ENCODE peak calls at places on chromosomes 12 and 14, in seven cellular contexts. One of them, this sample, is unnamed.

GRCh38 chr12:32139064-32139421 is 32.4 kb downstream of the BICD1 start:
- DNase-seq in fibroblast of lung: peak; percentile 66
- DNase-seq in progenitor cell of endocrine pancreas: no peak
- DNase-seq in DND-41: no peak
- DNase-seq in fibroblast of pulmonary artery: peak; percentile 63
- DNase-seq in osteocyte: no peak
- DNase-seq in MCF 10A: no peak
- DNase-seq in this sample: peak; percentile 61

GRCh38 chr14:104086661-104087461 is 1.4 kb downstream of the ASPG start:
- DNase-seq in osteocyte: no peak
- DNase-seq in fibroblast of lung: no peak
- DNase-seq in progenitor cell of endocrine pancreas: no peak
- DNase-seq in MCF 10A: no peak
- DNase-seq in fibroblast of pulmonary artery: no peak
- DNase-seq in DND-41: no peak
- DNase-seq in this sample: no peak

GRCh38 chr14:59768855-59769254 is 101.7 kb downstream of the RTN1 start:
- DNase-seq in MCF 10A: no peak
- DNase-seq in progenitor cell of endocrine pancreas: no peak
- DNase-seq in fibroblast of lung: peak; percentile 67
- DNase-seq in fibroblast of pulmonary artery: peak; percentile 42
- DNase-seq in DND-41: no peak
- DNase-seq in osteocyte: no peak
- DNase-seq in this sample: peak; percentile 27

GRCh38 chr12:24200013-24200412 is 250.5 kb upstream of the SOX5 start:
- DNase-seq in fibroblast of pulmonary artery: no peak
- DNase-seq in fibroblast of lung: peak; percentile 15
- DNase-seq in DND-41: no peak
- DNase-seq in osteocyte: no peak
- DNase-seq in MCF 10A: no peak
- DNase-seq in progenitor cell of endocrine pancreas: no peak
- DNase-seq in this sample: no peak

GRCh38 chr14:92362781-92363235 is 39.8 kb downstream of the SLC24A4 start:
- DNase-seq in MCF 10A: peak; percentile 34
- DNase-seq in DND-41: no peak
- DNase-seq in fibroblast of pulmonary artery: peak; percentile 4
- DNase-seq in osteocyte: no peak
- DNase-seq in fibroblast of lung: peak; percentile 39
- DNase-seq in progenitor cell of endocrine pancreas: no peak
- DNase-seq in this sample: no peak

GRCh38 chr14:49931523-49931922 is 38.6 kb downstream of the ARF6 start:
- DNase-seq in DND-41: no peak
- DNase-seq in MCF 10A: no peak
- DNase-seq in fibroblast of pulmonary artery: no peak
- DNase-seq in progenitor cell of endocrine pancreas: no peak
- DNase-seq in osteocyte: peak; percentile 17
- DNase-seq in fibroblast of lung: no peak
- DNase-seq in this sample: no peak

GRCh38 chr14:74945852-74946658 is 9.3 kb downstream of the PGF start:
- DNase-seq in fibroblast of pulmonary artery: peak; percentile 74
- DNase-seq in DND-41: peak; percentile 74
- DNase-seq in osteocyte: no peak
- DNase-seq in fibroblast of lung: peak; percentile 39
- DNase-seq in MCF 10A: peak; percentile 78
- DNase-seq in progenitor cell of endocrine pancreas: peak; percentile 80
- DNase-seq in this sample: peak; percentile 62

GRCh38 chr12:45415393-45415817 is 199.5 kb downstream of the ANO6 start:
- DNase-seq in osteocyte: no peak
- DNase-seq in DND-41: no peak
- DNase-seq in fibroblast of lung: peak; percentile 100
- DNase-seq in progenitor cell of endocrine pancreas: no peak
- DNase-seq in fibroblast of pulmonary artery: peak; percentile 94
- DNase-seq in MCF 10A: peak; percentile 98
- DNase-seq in this sample: peak; percentile 98

GRCh38 chr14:39025810-39026627 is 77.0 kb downstream of the SEC23A start:
- DNase-seq in DND-41: no peak
- DNase-seq in progenitor cell of endocrine pancreas: no peak
- DNase-seq in fibroblast of lung: no peak
- DNase-seq in osteocyte: no peak
- DNase-seq in fibroblast of pulmonary artery: peak; percentile 44
- DNase-seq in MCF 10A: no peak
- DNase-seq in this sample: peak; percentile 75

GRCh38 chr14:42424501-42424900 is 817.8 kb downstream of the LRFN5 start:
- DNase-seq in fibroblast of pulmonary artery: peak; percentile 46
- DNase-seq in MCF 10A: no peak
- DNase-seq in DND-41: no peak
- DNase-seq in progenitor cell of endocrine pancreas: no peak
- DNase-seq in fibroblast of lung: peak; percentile 6
- DNase-seq in osteocyte: no peak
- DNase-seq in this sample: peak; percentile 30

GRCh38 chr12:100553851-100554404 is 19.6 kb upstream of the GAS2L3 start:
- DNase-seq in fibroblast of lung: peak; percentile 14
- DNase-seq in progenitor cell of endocrine pancreas: no peak
- DNase-seq in MCF 10A: no peak
- DNase-seq in osteocyte: no peak
- DNase-seq in fibroblast of pulmonary artery: no peak
- DNase-seq in DND-41: no peak
- DNase-seq in this sample: peak; percentile 13

GRCh38 chr12:39236994-39237393 is 205.9 kb downstream of the KIF21A start:
- DNase-seq in progenitor cell of endocrine pancreas: no peak
- DNase-seq in MCF 10A: peak; percentile 62
- DNase-seq in fibroblast of lung: peak; percentile 88
- DNase-seq in fibroblast of pulmonary artery: peak; percentile 86
- DNase-seq in osteocyte: no peak
- DNase-seq in DND-41: no peak
- DNase-seq in this sample: peak; percentile 75

GRCh38 chr12:2959508-2960431 is 573 bp downstream of the TEAD4 start:
- DNase-seq in progenitor cell of endocrine pancreas: peak; percentile 47
- DNase-seq in fibroblast of pulmonary artery: peak; percentile 63
- DNase-seq in fibroblast of lung: peak; percentile 73
- DNase-seq in osteocyte: peak; percentile 88
- DNase-seq in DND-41: no peak
- DNase-seq in MCF 10A: peak; percentile 75
- DNase-seq in this sample: peak; percentile 62

GRCh38 chr12:154058-154457 is 59.9 kb downstream of the SLC6A12 start:
- DNase-seq in osteocyte: no peak
- DNase-seq in progenitor cell of endocrine pancreas: no peak
- DNase-seq in DND-41: no peak
- DNase-seq in MCF 10A: no peak
- DNase-seq in fibroblast of lung: no peak
- DNase-seq in fibroblast of pulmonary artery: no peak
- DNase-seq in this sample: no peak

GRCh38 chr12:152440-152839 is 61.5 kb downstream of the SLC6A12 start:
- DNase-seq in fibroblast of pulmonary artery: peak; percentile 66
- DNase-seq in fibroblast of lung: no peak
- DNase-seq in osteocyte: no peak
- DNase-seq in MCF 10A: peak; percentile 27
- DNase-seq in progenitor cell of endocrine pancreas: no peak
- DNase-seq in DND-41: no peak
- DNase-seq in this sample: no peak

GRCh38 chr12:151579-151978 is 62.4 kb downstream of the SLC6A12 start:
- DNase-seq in progenitor cell of endocrine pancreas: no peak
- DNase-seq in osteocyte: no peak
- DNase-seq in fibroblast of lung: no peak
- DNase-seq in fibroblast of pulmonary artery: no peak
- DNase-seq in DND-41: no peak
- DNase-seq in MCF 10A: no peak
- DNase-seq in this sample: no peak

GRCh38 chr12:155006-155405 is 59.0 kb downstream of the SLC6A12 start:
- DNase-seq in progenitor cell of endocrine pancreas: no peak
- DNase-seq in MCF 10A: no peak
- DNase-seq in fibroblast of pulmonary artery: no peak
- DNase-seq in fibroblast of lung: no peak
- DNase-seq in DND-41: no peak
- DNase-seq in osteocyte: no peak
- DNase-seq in this sample: no peak

DNA sequence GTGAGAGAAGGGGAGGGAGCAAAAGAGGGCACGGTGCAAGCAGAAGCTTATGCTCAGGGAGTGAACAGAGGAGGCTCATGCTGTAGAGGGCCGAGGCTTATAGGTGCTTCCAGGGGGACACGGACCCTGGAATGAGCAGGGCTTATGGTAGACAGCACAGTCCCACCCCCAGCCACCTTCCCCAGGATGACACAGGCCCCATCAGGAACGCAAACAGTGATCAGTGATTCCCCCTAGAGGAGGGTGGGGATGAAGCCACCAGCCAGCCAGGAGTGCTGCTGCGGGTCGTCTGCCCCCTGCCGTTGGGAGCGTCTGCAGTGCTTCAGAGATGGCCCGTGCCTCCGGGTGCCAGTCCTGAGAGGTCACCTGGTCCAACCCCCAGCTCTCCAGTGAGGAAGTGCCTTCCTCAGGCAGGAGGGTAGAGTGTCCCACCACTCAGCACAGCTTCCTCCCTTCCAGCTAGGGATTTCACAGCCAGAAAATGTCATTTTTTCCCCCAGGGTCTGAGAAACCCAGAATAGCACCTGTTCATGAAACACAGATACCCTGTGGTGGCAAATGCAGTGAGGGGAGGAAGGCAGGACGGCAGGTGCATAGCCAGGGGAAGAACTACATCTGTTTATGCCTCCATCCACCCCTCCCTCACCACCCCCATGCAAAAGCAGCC is 60.7 kb downstream of the SLC6A12 start:
- DNase-seq in DND-41: peak; percentile 57
- DNase-seq in fibroblast of lung: peak; percentile 38
- DNase-seq in osteocyte: no peak
- DNase-seq in fibroblast of pulmonary artery: peak; percentile 47
- DNase-seq in progenitor cell of endocrine pancreas: peak; percentile 78
- DNase-seq in MCF 10A: peak; percentile 68
- DNase-seq in this sample: peak; percentile 23
- TF ChIP-seq CTCF in DND-41: peak; percentile 64
- TF ChIP-seq CTCF in fibroblast of lung: peak; percentile 69
- TF ChIP-seq CTCF in osteocyte: peak; percentile 59
- TF ChIP-seq CTCF in fibroblast of pulmonary artery: peak; percentile 75
- TF ChIP-seq CTCF in progenitor cell of endocrine pancreas: peak; percentile 97
- TF ChIP-seq CTCF in MCF 10A: peak; percentile 71
- TF ChIP-seq CTCF in this sample: peak; percentile 78

GRCh38 chr14:64756712-64757111 is 52.5 kb downstream of the PLEKHG3 start:
- DNase-seq in MCF 10A: no peak
- DNase-seq in DND-41: no peak
- DNase-seq in progenitor cell of endocrine pancreas: no peak
- DNase-seq in fibroblast of lung: no peak
- DNase-seq in fibroblast of pulmonary artery: no peak
- DNase-seq in osteocyte: no peak
- DNase-seq in this sample: no peak
- TF ChIP-seq CTCF in MCF 10A: no peak
- TF ChIP-seq CTCF in DND-41: no peak
- TF ChIP-seq CTCF in progenitor cell of endocrine pancreas: no peak
- TF ChIP-seq CTCF in fibroblast of lung: no peak
- TF ChIP-seq CTCF in fibroblast of pulmonary artery: no peak
- TF ChIP-seq CTCF in osteocyte: no peak
- TF ChIP-seq CTCF in this sample: no peak

DNA sequence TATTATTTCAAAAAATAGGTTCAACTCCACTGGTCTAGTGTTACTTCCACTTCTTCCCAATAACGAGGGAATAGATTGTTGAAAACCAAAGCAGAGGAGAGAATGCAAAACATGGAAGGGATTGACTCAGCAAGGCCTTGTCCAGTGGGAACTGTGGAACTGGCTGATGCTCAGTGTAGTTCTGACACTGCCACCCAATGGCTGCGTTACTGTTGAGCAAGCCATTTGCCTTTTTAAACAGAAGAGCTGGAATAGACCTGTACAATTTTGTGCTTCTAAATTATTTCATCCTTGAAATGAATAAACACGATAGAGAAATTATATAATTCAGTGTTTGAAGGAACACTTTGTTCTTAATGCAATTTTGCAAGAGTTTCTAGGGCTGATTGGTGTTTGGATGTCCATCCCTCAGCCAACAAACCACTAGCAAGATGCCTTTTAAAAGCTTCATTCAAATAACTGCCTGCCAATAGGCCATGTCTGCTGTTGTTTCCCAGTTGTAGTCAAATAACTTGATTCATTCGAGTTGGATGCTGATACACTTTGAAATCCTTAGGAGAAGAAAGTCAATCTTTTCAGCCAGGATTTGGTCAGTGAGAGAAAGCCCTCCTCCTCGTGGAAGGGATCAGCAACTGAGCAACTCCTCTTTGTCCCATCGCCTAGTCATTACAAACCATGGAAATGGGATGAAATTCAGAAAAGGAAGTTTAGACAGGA is 7.2 kb upstream of the MGP start:
- DNase-seq in progenitor cell of endocrine pancreas: no peak
- DNase-seq in MCF 10A: peak; percentile 16
- DNase-seq in DND-41: no peak
- DNase-seq in osteocyte: no peak
- DNase-seq in fibroblast of pulmonary artery: peak; percentile 71
- DNase-seq in fibroblast of lung: no peak
- DNase-seq in this sample: peak; percentile 11
- TF ChIP-seq CTCF in progenitor cell of endocrine pancreas: no peak
- TF ChIP-seq CTCF in MCF 10A: no peak
- TF ChIP-seq CTCF in DND-41: no peak
- TF ChIP-seq CTCF in osteocyte: no peak
- TF ChIP-seq CTCF in fibroblast of pulmonary artery: peak; percentile 43
- TF ChIP-seq CTCF in fibroblast of lung: no peak
- TF ChIP-seq CTCF in this sample: peak; percentile 2

GRCh38 chr14:21860172-21860571 is 186.6 kb upstream of the OR4E1 start:
- DNase-seq in progenitor cell of endocrine pancreas: no peak
- DNase-seq in osteocyte: no peak
- DNase-seq in DND-41: peak; percentile 20
- DNase-seq in fibroblast of lung: no peak
- DNase-seq in fibroblast of pulmonary artery: peak; percentile 27
- DNase-seq in MCF 10A: peak; percentile 43
- DNase-seq in this sample: no peak
- TF ChIP-seq CTCF in progenitor cell of endocrine pancreas: peak; percentile 51
- TF ChIP-seq CTCF in osteocyte: peak; percentile 21
- TF ChIP-seq CTCF in DND-41: peak; percentile 65
- TF ChIP-seq CTCF in fibroblast of lung: peak; percentile 40
- TF ChIP-seq CTCF in fibroblast of pulmonary artery: peak; percentile 39
- TF ChIP-seq CTCF in MCF 10A: peak; percentile 49
- TF ChIP-seq CTCF in this sample: peak; percentile 47

GRCh38 chr12:109114644-109115043 is 1.7 kb upstream of the ACACB start:
- DNase-seq in MCF 10A: no peak
- DNase-seq in osteocyte: no peak
- DNase-seq in progenitor cell of endocrine pancreas: no peak
- DNase-seq in fibroblast of pulmonary artery: no peak
- DNase-seq in fibroblast of lung: no peak
- DNase-seq in DND-41: no peak
- DNase-seq in this sample: no peak
- TF ChIP-seq CTCF in MCF 10A: no peak
- TF ChIP-seq CTCF in osteocyte: no peak
- TF ChIP-seq CTCF in progenitor cell of endocrine pancreas: no peak
- TF ChIP-seq CTCF in fibroblast of pulmonary artery: no peak
- TF ChIP-seq CTCF in fibroblast of lung: no peak
- TF ChIP-seq CTCF in DND-41: no peak
- TF ChIP-seq CTCF in this sample: no peak

DNA sequence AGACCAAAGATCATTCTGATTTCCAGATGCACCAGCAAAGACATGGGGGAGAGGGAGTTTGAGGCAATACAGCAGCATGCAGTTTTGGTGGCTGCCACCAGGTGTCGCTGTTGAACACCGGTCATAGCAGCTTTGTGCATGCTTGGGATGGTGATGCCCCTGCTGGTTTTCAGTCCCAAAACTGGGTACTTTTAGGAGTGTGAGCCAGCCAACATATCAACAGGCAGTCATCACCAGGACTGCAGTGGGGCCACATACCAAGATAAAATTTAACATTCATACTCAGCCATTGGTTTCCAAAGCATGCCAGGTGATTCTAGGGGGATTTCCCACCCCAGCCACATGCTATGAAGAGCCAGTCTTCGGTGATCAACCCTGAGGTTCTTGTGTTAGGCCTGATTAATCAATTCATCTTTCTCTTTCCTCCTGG is 64.2 kb downstream of the PHETA1 start:
- DNase-seq in fibroblast of lung: no peak
- DNase-seq in DND-41: peak; percentile 29
- DNase-seq in osteocyte: no peak
- DNase-seq in progenitor cell of endocrine pancreas: no peak
- DNase-seq in MCF 10A: no peak
- DNase-seq in fibroblast of pulmonary artery: peak; percentile 8
- DNase-seq in this sample: peak; percentile 8
- TF ChIP-seq CTCF in fibroblast of lung: peak; percentile 80
- TF ChIP-seq CTCF in DND-41: peak; percentile 83
- TF ChIP-seq CTCF in osteocyte: peak; percentile 49
- TF ChIP-seq CTCF in progenitor cell of endocrine pancreas: peak; percentile 67
- TF ChIP-seq CTCF in MCF 10A: peak; percentile 76
- TF ChIP-seq CTCF in fibroblast of pulmonary artery: peak; percentile 62
- TF ChIP-seq CTCF in this sample: peak; percentile 72

This sample was measured in astrocyte of the spinal cord.